ENCODE peak calls at places on chromosomes 13 and 19, in eight cellular contexts. M is SK-N-SH, W is GM23248, U is OCI-LY7, A is neural progenitor cell, R is HCT116, Y is hepatocyte, V is MM.1S. I is an unnamed sample.

GRCh38 chr19:31390721-31391120 is 41.5 kb upstream of the TSHZ3 start:
- DNase-seq in M (no peak), W (no peak), U (no peak), A (no peak), R (no peak), Y (no peak), V (no peak), I (no peak)

GRCh38 chr13:50594276-50594970 is 249.1 kb downstream of the DLEU7 start:
- DNase-seq in M (peak; percentile 27), W (no peak), U (peak; percentile 98), A (peak; percentile 57), R (no peak), Y (no peak), V (peak; percentile 16), I (no peak)

GRCh38 chr13:51861728-51862300 is at the start of gene CCDC70:
- DNase-seq in M (no peak), W (peak; percentile 10), U (no peak), A (no peak), R (no peak), Y (no peak), V (no peak), I (peak; percentile 72)

GRCh38 chr19:16371540-16371986 is 46.9 kb downstream of the KLF2 start:
- DNase-seq in M (no peak), W (no peak), U (peak; percentile 92), A (no peak), R (no peak), Y (no peak), V (peak; percentile 94), I (no peak)

GRCh38 chr19:22601906-22602630 is 32.1 kb upstream of the ZNF492 start:
- DNase-seq in M (no peak), W (no peak), U (no peak), A (no peak), R (no peak), Y (no peak), V (no peak), I (no peak)

GRCh38 chr19:34409189-34410164 is 5.3 kb downstream of the PDCD2L start:
- DNase-seq in M (no peak), W (no peak), U (no peak), A (no peak), R (no peak), Y (no peak), V (no peak), I (no peak)

GRCh38 chr13:26132756-26133155 is 80.9 kb upstream of the SHISA2 start:
- DNase-seq in M (no peak), W (peak; percentile 52), U (no peak), A (peak; percentile 10), R (no peak), Y (no peak), V (no peak), I (peak; percentile 29)

GRCh38 chr13:77239312-77239711 is 87.6 kb downstream of the MYCBP2 start:
- DNase-seq in M (no peak), W (no peak), U (no peak), A (no peak), R (no peak), Y (no peak), V (no peak), I (peak; percentile 48)

GRCh38 chr19:39828015-39828633 is 5.8 kb downstream of the DYRK1B start:
- DNase-seq in M (no peak), W (no peak), U (no peak), A (no peak), R (no peak), Y (no peak), V (no peak), I (no peak)

GRCh38 chr13:50149932-50150331 is 134.7 kb downstream of the KCNRG start:
- DNase-seq in M (no peak), W (no peak), U (no peak), A (no peak), R (no peak), Y (peak; percentile 18), V (no peak), I (no peak)

GRCh38 chr13:101915755-101916107 is 463.3 kb downstream of the ITGBL1 start:
- DNase-seq in M (no peak), W (no peak), U (no peak), A (peak; percentile 6), R (no peak), Y (no peak), V (no peak), I (no peak)

GRCh38 chr13:44158741-44159632 is 214.6 kb upstream of the SERP2 start:
- DNase-seq in M (no peak), W (no peak), U (no peak), A (no peak), R (no peak), Y (peak; percentile 48), V (no peak), I (no peak)

GRCh38 chr13:97273341-97273831 is 51.3 kb downstream of the MBNL2 start:
- DNase-seq in M (no peak), W (peak; percentile 53), U (no peak), A (no peak), R (no peak), Y (no peak), V (no peak), I (no peak)

GRCh38 chr19:34778342-34778741 is 5.3 kb upstream of the ZNF599 start:
- DNase-seq in M (no peak), W (no peak), U (no peak), A (no peak), R (no peak), Y (no peak), V (no peak), I (no peak)

GRCh38 chr13:86974251-86974994 is 696.7 kb upstream of the SLITRK5 start:
- DNase-seq in M (no peak), W (no peak), U (no peak), A (no peak), R (no peak), Y (no peak), V (no peak), I (no peak)

GRCh38 chr13:30847697-30848307 is 58.3 kb upstream of the MEDAG start:
- DNase-seq in M (no peak), W (peak; percentile 99), U (no peak), A (no peak), R (no peak), Y (peak; percentile 57), V (no peak), I (no peak)
- TF ChIP-seq EZH2phosphoT487 in M (no peak), W (no peak), U (no peak), A (no peak), R (no peak), Y (no peak), V (no peak), I (no peak)

DNA sequence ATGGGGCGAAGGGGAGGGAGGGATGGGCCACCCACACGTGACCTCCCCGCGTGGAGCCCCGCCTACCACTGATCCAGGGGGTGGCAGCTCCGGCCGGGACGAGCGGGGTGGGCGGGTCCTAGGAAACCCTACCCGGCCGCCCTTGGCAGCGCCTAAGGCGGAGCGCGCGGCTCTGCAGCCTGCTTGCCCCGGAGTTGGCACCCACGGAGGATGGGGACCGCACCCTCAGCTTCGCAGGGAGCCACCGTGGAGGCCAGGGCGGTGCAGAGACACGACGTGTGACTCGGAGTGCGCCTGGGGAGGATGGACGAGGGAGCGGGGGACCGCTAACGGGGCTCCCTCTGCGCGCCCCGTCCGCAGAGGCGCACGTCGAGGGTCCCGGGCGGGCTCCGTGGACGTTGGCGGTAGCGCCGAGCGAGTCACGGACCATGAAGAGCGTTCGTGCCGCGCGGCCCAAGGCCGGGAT is at the start of gene RGS9BP:
- DNase-seq in M (peak; percentile 88), W (peak; percentile 89), U (no peak), A (peak; percentile 70), R (no peak), Y (peak; percentile 84), V (peak; percentile 73), I (peak; percentile 61)
- TF ChIP-seq EZH2phosphoT487 in M (no peak), W (no peak), U (no peak), A (peak; percentile 94), R (no peak), Y (no peak), V (no peak), I (no peak)

GRCh38 chr19:10846500-10847202 is 1.6 kb upstream of the C19orf38 start:
- DNase-seq in M (no peak), W (no peak), U (no peak), A (no peak), R (no peak), Y (no peak), V (no peak), I (no peak)
- TF ChIP-seq EZH2phosphoT487 in M (no peak), W (no peak), U (no peak), A (no peak), R (no peak), Y (no peak), V (no peak), I (no peak)

GRCh38 chr13:112615391-112615790 is 27.4 kb upstream of the TUBGCP3 start:
- DNase-seq in M (no peak), W (no peak), U (no peak), A (no peak), R (no peak), Y (no peak), V (no peak), I (no peak)

GRCh38 chr13:112617754-112618375 is 29.9 kb upstream of the TUBGCP3 start:
- DNase-seq in M (no peak), W (no peak), U (no peak), A (no peak), R (no peak), Y (no peak), V (no peak), I (no peak)

GRCh38 chr13:112614835-112615234 is 26.9 kb upstream of the TUBGCP3 start:
- DNase-seq in M (no peak), W (no peak), U (no peak), A (no peak), R (no peak), Y (no peak), V (no peak), I (no peak)

GRCh38 chr13:112618501-112618900 is 30.5 kb upstream of the TUBGCP3 start:
- DNase-seq in M (no peak), W (no peak), U (no peak), A (no peak), R (no peak), Y (no peak), V (no peak), I (no peak)

GRCh38 chr13:112616586-112617381 is 28.8 kb upstream of the TUBGCP3 start:
- DNase-seq in M (peak; percentile 69), W (peak; percentile 67), U (peak; percentile 34), A (peak; percentile 65), R (peak; percentile 55), Y (peak; percentile 59), V (peak; percentile 36), I (peak; percentile 53)
- TF ChIP-seq EZH2phosphoT487 in M (no peak), W (no peak), U (no peak), A (no peak), R (no peak), Y (no peak), V (no peak), I (no peak)

GRCh38 chr19:43290568-43291359 is 21.4 kb upstream of the PSG9 start:
- DNase-seq in M (no peak), W (no peak), U (peak; percentile 41), A (no peak), R (no peak), Y (no peak), V (no peak), I (no peak)
- TF ChIP-seq EZH2phosphoT487 in M (no peak), W (no peak), U (no peak), A (no peak), R (no peak), Y (no peak), V (no peak), I (no peak)

GRCh38 chr19:28420731-28421550 is 792.0 kb downstream of the UQCRFS1 start:
- DNase-seq in M (no peak), W (peak; percentile 23), U (no peak), A (no peak), R (no peak), Y (no peak), V (no peak), I (no peak)
- TF ChIP-seq EZH2phosphoT487 in M (no peak), W (no peak), U (no peak), A (no peak), R (no peak), Y (no peak), V (no peak), I (no peak)

GRCh38 chr13:111160648-111161047 is 45.5 kb downstream of the ARHGEF7 start:
- DNase-seq in M (no peak), W (no peak), U (no peak), A (no peak), R (no peak), Y (no peak), V (no peak), I (no peak)
- TF ChIP-seq EZH2phosphoT487 in M (no peak), W (no peak), U (no peak), A (no peak), R (no peak), Y (no peak), V (no peak), I (no peak)